ENCODE peak calls at places on chromosomes 2 and 18, in eight cellular contexts. G, W, I, D, E, O, P and R are unnamed samples.
A peak's percentile ranks its signal among the peaks of the same experiment; 100 is the strongest.

GRCh38 chr2:10597956-10598355 is 91.8 kb downstream of the NOL10 start:
- DNase-seq in W (no peak), O (no peak), G (no peak), P (no peak), E (no peak), I (no peak), D (no peak), R (no peak)

GRCh38 chr2:155062250-155062985 is 363.9 kb downstream of the KCNJ3 start:
- DNase-seq in W (no peak), P (no peak), D (no peak), G (no peak), I (no peak), O (no peak), E (no peak), R (no peak)

GRCh38 chr2:45236268-45236667 is 227.0 kb upstream of the SIX2 start:
- DNase-seq in W (no peak), P (no peak), E (no peak), D (no peak), I (no peak), O (no peak), G (no peak), R (no peak)

GRCh38 chr2:24856791-24857211 is 63.2 kb downstream of the ADCY3 start:
- DNase-seq in D (no peak), G (no peak), P (no peak), I (no peak), E (no peak), O (no peak), W (no peak), R (no peak)

GRCh38 chr2:69169990-69170389 is 157.0 kb downstream of the ANTXR1 start:
- DNase-seq in G (no peak), P (no peak), I (no peak), W (no peak), E (no peak), O (no peak), D (no peak), R (no peak)

GRCh38 chr18:62329676-62330454 is 4.8 kb downstream of the TNFRSF11A start:
- DNase-seq in D (peak; percentile 32), P (no peak), I (no peak), G (peak; percentile 88), O (peak; percentile 62), E (peak; percentile 85), W (peak; percentile 55), R (no peak)

GRCh38 chr2:43462866-43463641 is 132.8 kb downstream of the THADA start:
- DNase-seq in D (no peak), I (peak; percentile 42), E (no peak), P (no peak), G (no peak), W (no peak), O (no peak), R (peak; percentile 67)

GRCh38 chr2:44268259-44268649 is 7.0 kb upstream of the SLC3A1 start:
- DNase-seq in G (peak; percentile 70), P (peak; percentile 5), O (no peak), W (no peak), E (peak; percentile 37), D (no peak), I (no peak), R (no peak)

GRCh38 chr2:240956935-240957655 is 41.3 kb upstream of the SNED1 start:
- DNase-seq in E (no peak), I (peak; percentile 8), G (no peak), P (no peak), D (no peak), W (no peak), O (no peak), R (no peak)

GRCh38 chr2:172429351-172429968 is 2.1 kb downstream of the ITGA6 start:
- DNase-seq in I (no peak), W (no peak), D (no peak), E (no peak), G (no peak), P (no peak), O (no peak), R (no peak)

GRCh38 chr18:68623342-68623741 is 91.6 kb downstream of the TMX3 start:
- DNase-seq in P (peak; percentile 45), E (peak; percentile 74), W (peak; percentile 0), O (peak; percentile 73), G (peak; percentile 76), I (peak; percentile 18), D (no peak), R (peak; percentile 64)

GRCh38 chr18:72910045-72910444 is 42.3 kb upstream of the NETO1 start:
- DNase-seq in E (no peak), I (no peak), D (no peak), O (peak; percentile 20), P (no peak), W (no peak), G (no peak), R (no peak)

GRCh38 chr2:189555243-189555642 is 25.3 kb downstream of the SLC40A1 start:
- DNase-seq in O (no peak), E (no peak), I (no peak), P (no peak), D (no peak), W (no peak), G (peak; percentile 28), R (no peak)

GRCh38 chr18:43539862-43540261 is 262.6 kb upstream of the SYT4 start:
- DNase-seq in G (no peak), D (no peak), I (no peak), P (no peak), W (no peak), O (no peak), E (peak; percentile 44), R (no peak)

GRCh38 chr2:85606116-85606455 is 3.6 kb upstream of the TMEM150A start:
- DNase-seq in G (no peak), W (no peak), E (no peak), D (no peak), P (no peak), I (no peak), O (no peak), R (no peak)

GRCh38 chr2:72271766-72272615 is 124.3 kb upstream of the CYP26B1 start:
- DNase-seq in I (no peak), O (no peak), G (no peak), P (no peak), D (no peak), W (no peak), E (no peak), R (no peak)

GRCh38 chr2:98170076-98170475 is 83.1 kb downstream of the VWA3B start:
- DNase-seq in W (no peak), D (no peak), G (no peak), P (no peak), E (no peak), I (no peak), O (no peak), R (no peak)

GRCh38 chr2:217899231-217900009 is 103.4 kb downstream of the TNS1 start:
- DNase-seq in E (peak; percentile 97), O (peak; percentile 83), P (no peak), I (peak; percentile 65), D (no peak), W (no peak), G (peak; percentile 90), R (peak; percentile 2)

GRCh38 chr2:231932985-231933915 is 7.1 kb upstream of the NPPC start:
- DNase-seq in E (peak; percentile 5), D (no peak), P (no peak), O (no peak), I (no peak), W (no peak), G (no peak), R (no peak)

GRCh38 chr2:143939976-143940375 is 579.9 kb downstream of the ZEB2 start:
- DNase-seq in D (no peak), W (no peak), I (no peak), G (no peak), P (no peak), E (peak; percentile 42), O (peak; percentile 36), R (no peak)

GRCh38 chr2:227765788-227766187 is 20.1 kb downstream of the SCYGR8 start:
- DNase-seq in E (no peak), D (no peak), I (no peak), P (no peak), O (no peak), W (no peak), G (no peak), R (no peak)

GRCh38 chr2:231129216-231129615 is 4.4 kb upstream of the HTR2B start:
- DNase-seq in P (no peak), I (no peak), D (no peak), G (no peak), W (no peak), E (no peak), O (no peak), R (no peak)

GRCh38 chr2:29065479-29065847 is 8.9 kb downstream of the PCARE start:
- DNase-seq in I (no peak), P (peak; percentile 72), W (no peak), D (no peak), G (no peak), E (no peak), O (no peak), R (no peak)

GRCh38 chr2:149160701-149161217 is 122.3 kb downstream of the LYPD6B start:
- DNase-seq in D (peak; percentile 4), W (no peak), P (no peak), I (no peak), G (no peak), O (no peak), E (no peak), R (no peak)

GRCh38 chr2:120109186-120110061 is 96.5 kb downstream of the EPB41L5 start:
- DNase-seq in I (no peak), P (no peak), D (no peak), O (peak; percentile 34), E (peak; percentile 24), W (peak; percentile 37), G (peak; percentile 42), R (no peak)

GRCh38 chr2:73063909-73064875 is 7.3 kb downstream of the SFXN5 start:
- DNase-seq in E (peak; percentile 68), G (peak; percentile 82), D (no peak), W (no peak), P (no peak), O (peak; percentile 63), I (no peak), R (no peak)

GRCh38 chr2:179253226-179253625 is 11.4 kb downstream of the SESTD1 start:
- DNase-seq in O (no peak), I (no peak), E (no peak), W (no peak), G (no peak), D (no peak), P (no peak), R (no peak)

GRCh38 chr2:168454737-168455691 is 1.1 kb upstream of the CERS6 start:
- DNase-seq in D (no peak), G (no peak), P (no peak), W (no peak), O (no peak), E (no peak), I (no peak), R (no peak)

GRCh38 chr2:113309655-113310387 is 31.1 kb upstream of the PAX8 start:
- DNase-seq in D (no peak), G (peak; percentile 5), P (no peak), W (no peak), I (no peak), E (peak; percentile 25), O (no peak), R (no peak)